ENCODE peak calls at places on chromosomes 2 and 18, in five cellular contexts. S is nephron progenitor cell, U is neural crest cell, N is heart left ventricle, T is ovary. M is an unnamed sample.
A peak's percentile ranks its signal among the peaks of the same experiment; 100 is the strongest.

GRCh38 chr2:73295751-73296400 is 2.5 kb upstream of the EGR4 start:
- DNase-seq in S (no peak), U (no peak), N (no peak), T (no peak), M (no peak)

GRCh38 chr2:16250056-16250425 is 309.7 kb downstream of the MYCN start:
- DNase-seq in S (no peak), U (no peak), N (no peak), T (no peak), M (no peak)

GRCh38 chr2:45141883-45142866 is 132.9 kb upstream of the SIX2 start:
- DNase-seq in S (no peak), U (no peak), N (no peak), T (no peak), M (no peak)

GRCh38 chr18:3898866-3899613 is 449.1 kb downstream of the TGIF1 start:
- DNase-seq in S (no peak), U (no peak), N (no peak), T (no peak), M (no peak)

GRCh38 chr18:46338761-46339160 is 234.6 kb downstream of the HAUS1 start:
- DNase-seq in S (peak; percentile 56), U (peak; percentile 16), N (no peak), T (no peak), M (no peak)

GRCh38 chr2:221422516-221423211 is 149.4 kb downstream of the EPHA4 start:
- DNase-seq in S (no peak), U (no peak), N (no peak), T (no peak), M (no peak)

GRCh38 chr18:77062518-77063003 is 70.0 kb downstream of the MBP start:
- DNase-seq in S (no peak), U (no peak), N (no peak), T (no peak), M (no peak)

GRCh38 chr2:71181316-71181715 is 45.6 kb downstream of the PAIP2B start:
- DNase-seq in S (no peak), U (no peak), N (no peak), T (no peak), M (no peak)

GRCh38 chr2:145777297-145777696 is 1257.4 kb upstream of the ZEB2 start:
- DNase-seq in S (no peak), U (no peak), N (no peak), T (no peak), M (no peak)

GRCh38 chr2:25844089-25844488 is 34.2 kb downstream of the ASXL2 start:
- DNase-seq in S (no peak), U (no peak), N (no peak), T (no peak), M (no peak)

GRCh38 chr18:31954349-31954748 is 11.4 kb upstream of the TRAPPC8 start:
- DNase-seq in S (no peak), U (no peak), N (no peak), T (no peak), M (no peak)

GRCh38 chr18:9535430-9535972 is 60.2 kb downstream of the RALBP1 start:
- DNase-seq in S (no peak), U (no peak), N (no peak), T (peak; percentile 77), M (no peak)

GRCh38 chr2:191565647-191566198 is 112.2 kb upstream of the NABP1 start:
- DNase-seq in S (no peak), U (no peak), N (no peak), T (no peak), M (no peak)

DNA sequence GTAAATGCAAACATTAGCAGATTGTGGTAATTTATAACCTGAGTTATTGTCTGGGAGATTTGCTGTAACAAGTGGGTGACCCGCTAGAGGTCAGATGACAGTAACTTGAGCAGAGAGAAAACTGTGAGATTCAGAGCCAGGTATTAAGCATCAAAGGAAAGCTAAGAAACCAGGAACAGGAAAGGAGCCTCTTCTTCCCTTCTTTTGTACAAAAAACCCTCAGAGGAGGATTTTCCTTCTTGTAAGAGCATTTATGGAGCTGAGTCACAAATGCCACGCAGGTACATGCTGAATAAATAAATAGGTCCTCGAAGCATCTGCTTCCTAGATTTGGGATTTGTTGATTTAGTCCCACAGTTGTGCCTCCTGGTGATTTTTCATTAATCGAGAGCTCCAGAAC is 146.5 kb downstream of the SH3BP4 start:
- DNase-seq in S (no peak), U (no peak), N (no peak), T (no peak), M (no peak)
- TF ChIP-seq CTCF in S (no peak), U (no peak), N (no peak), T (no peak), M (no peak)

GRCh38 chr18:13703899-13704298 is 22.5 kb downstream of the FAM210A start:
- DNase-seq in S (no peak), U (no peak), N (no peak), T (no peak), M (no peak)
- TF ChIP-seq CTCF in S (no peak), U (no peak), N (no peak), T (no peak), M (no peak)

GRCh38 chr2:158776236-158776635 is 18.9 kb upstream of the DAPL1 start:
- DNase-seq in S (no peak), U (no peak), N (no peak), T (no peak), M (no peak)

GRCh38 chr2:158778243-158778642 is 16.9 kb upstream of the DAPL1 start:
- DNase-seq in S (no peak), U (no peak), N (no peak), T (no peak), M (no peak)

GRCh38 chr2:158775273-158776027 is 19.7 kb upstream of the DAPL1 start:
- DNase-seq in S (no peak), U (no peak), N (no peak), T (no peak), M (no peak)

GRCh38 chr2:158774663-158775062 is 20.5 kb upstream of the DAPL1 start:
- DNase-seq in S (no peak), U (no peak), N (no peak), T (no peak), M (no peak)

GRCh38 chr2:158777077-158777476 is 18.0 kb upstream of the DAPL1 start:
- DNase-seq in S (no peak), U (no peak), N (no peak), T (no peak), M (no peak)
- TF ChIP-seq CTCF in S (no peak), U (no peak), N (no peak), T (no peak), M (no peak)

GRCh38 chr2:118086024-118086633 is 2.1 kb upstream of the INSIG2 start:
- DNase-seq in S (no peak), U (no peak), N (no peak), T (no peak), M (no peak)

GRCh38 chr2:118090387-118091139 is 2.3 kb downstream of the INSIG2 start:
- DNase-seq in S (no peak), U (no peak), N (no peak), T (no peak), M (no peak)

GRCh38 chr2:118091140-118091478 is 2.8 kb downstream of the INSIG2 start:
- DNase-seq in S (no peak), U (no peak), N (no peak), T (no peak), M (no peak)

GRCh38 chr2:118089015-118089800 is 937 bp downstream of the INSIG2 start:
- DNase-seq in S (peak; percentile 17), U (peak; percentile 6), N (no peak), T (no peak), M (no peak)

DNA sequence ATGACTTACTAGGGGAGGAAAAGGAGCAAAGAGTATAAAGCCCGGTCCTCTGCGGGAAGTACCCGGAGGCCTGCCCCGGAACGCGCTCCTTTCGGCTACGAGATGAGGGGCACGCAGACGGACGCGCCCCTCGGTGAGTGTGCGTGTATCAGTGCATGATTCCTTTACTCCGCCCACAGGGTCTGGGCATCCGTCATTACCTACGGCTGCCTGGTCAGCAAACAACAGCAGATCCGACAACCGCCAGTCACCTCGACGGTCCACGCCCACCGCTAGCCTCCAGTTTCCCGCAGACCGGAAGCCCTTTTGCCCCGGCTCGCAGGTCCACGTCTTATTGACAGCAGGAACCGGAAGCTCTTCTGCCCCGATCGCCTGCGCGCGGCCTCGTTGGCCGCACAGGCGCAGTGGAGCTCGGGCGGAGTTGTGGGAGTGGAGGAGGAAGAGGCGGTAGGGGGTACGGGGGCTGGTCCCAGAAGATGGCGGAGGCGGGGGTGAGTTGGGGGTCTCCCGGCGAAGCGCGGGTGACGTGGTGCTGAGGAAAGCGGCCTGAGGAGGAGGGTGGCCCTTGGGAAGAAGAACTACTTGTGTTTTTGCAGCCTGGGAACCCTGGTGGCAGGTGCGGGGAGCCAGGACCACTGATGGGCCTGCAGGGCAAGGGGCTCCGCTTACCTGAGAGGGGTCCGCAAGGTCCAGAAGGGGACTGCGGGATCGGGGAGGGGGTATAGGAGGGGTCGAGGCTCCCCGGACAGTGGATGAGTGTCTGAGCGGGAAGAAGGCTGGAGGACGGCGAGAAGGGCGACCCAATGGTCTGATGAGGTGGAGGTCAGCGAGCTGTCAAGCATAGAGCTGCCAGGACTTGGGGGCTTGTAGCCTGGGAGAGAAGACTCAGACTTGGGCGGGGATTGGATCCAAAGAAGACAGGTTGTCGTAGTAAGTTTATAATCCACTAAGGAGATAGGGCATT is at the start of gene INSIG2:
- DNase-seq in S (peak; percentile 96), U (peak; percentile 92), N (peak; percentile 93), T (peak; percentile 91), M (peak; percentile 86)
- TF ChIP-seq CTCF in S (no peak), U (peak; percentile 19), N (no peak), T (no peak), M (no peak)

DNA sequence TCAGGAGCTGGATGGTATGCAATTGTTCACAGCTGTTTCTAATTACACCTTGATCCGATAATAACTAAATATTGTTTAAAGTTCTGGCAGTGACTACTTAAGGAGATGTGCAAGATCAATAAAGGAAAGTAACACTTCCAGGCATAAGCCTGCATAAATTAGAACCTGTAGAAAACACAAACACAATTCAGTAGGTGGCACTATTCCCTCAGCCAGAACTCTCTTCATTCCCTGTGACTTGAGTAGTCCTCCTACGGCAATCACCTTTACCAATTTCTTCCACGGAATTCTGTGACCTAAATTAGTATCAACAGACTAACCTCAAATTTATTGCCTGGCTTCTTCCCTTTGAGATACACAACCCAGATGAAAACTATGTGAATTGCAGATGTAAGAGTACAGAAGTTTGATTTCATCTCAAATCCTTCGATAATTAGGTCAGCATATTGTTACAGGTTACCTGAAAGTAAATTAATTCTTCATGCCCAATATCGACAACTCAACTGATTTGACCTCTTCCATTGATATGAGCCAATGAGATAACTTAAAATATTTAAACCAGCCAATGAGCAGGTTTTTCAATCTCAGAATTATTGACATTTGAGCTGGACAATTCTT is 137.8 kb downstream of the PID1 start:
- DNase-seq in S (no peak), U (no peak), N (no peak), T (no peak), M (no peak)
- TF ChIP-seq CTCF in S (peak; percentile 44), U (peak; percentile 71), N (peak; percentile 33), T (peak; percentile 23), M (no peak)

M was measured in mesothelial cell of epicardium.